ENCODE peak calls at places on chromosomes 7 and 10, in seven cellular contexts. Z is HCT116, R is fibroblast of lung, Q is OCI-LY7, J is H9, Y is hepatocyte, I is astrocyte. G is an unnamed sample.

GRCh38 chr10:80599424-80599847 is 61.7 kb downstream of the SH2D4B start:
- DNase-seq in J (peak), R (peak), Z (peak), I (no peak), Y (peak), Q (peak), G (peak)

GRCh38 chr10:117004238-117004626 is 755 bp downstream of the SHTN1 start:
- DNase-seq in I (no peak), J (no peak), R (no peak), Q (no peak), Z (no peak), Y (no peak), G (no peak)

GRCh38 chr10:125265579-125265955 is 105.2 kb upstream of the CTBP2 start:
- DNase-seq in Q (no peak), Z (no peak), R (no peak), I (peak), Y (no peak), J (no peak), G (no peak)

GRCh38 chr7:2803342-2803692 is 40.8 kb downstream of the GNA12 start:
- DNase-seq in Y (no peak), Q (no peak), I (no peak), R (no peak), Z (no peak), J (no peak), G (no peak)

GRCh38 chr7:149071182-149071635 is 19.3 kb downstream of the ZNF786 start:
- DNase-seq in R (no peak), I (no peak), J (peak), Q (no peak), Y (no peak), Z (no peak), G (no peak)

GRCh38 chr7:35492451-35493175 is 202.3 kb downstream of the HERPUD2 start:
- DNase-seq in R (no peak), Y (no peak), Z (no peak), I (no peak), Q (no peak), J (no peak), G (no peak)

GRCh38 chr7:112427984-112428383 is 22.3 kb upstream of the IFRD1 start:
- DNase-seq in Z (no peak), I (no peak), J (no peak), Y (no peak), R (no peak), Q (no peak), G (no peak)

GRCh38 chr7:30526163-30526562 is 21.5 kb upstream of the GGCT start:
- DNase-seq in Y (no peak), I (no peak), J (peak), Z (no peak), Q (no peak), R (no peak), G (no peak)

GRCh38 chr10:73217628-73218027 is 29.4 kb downstream of the DNAJC9 start:
- DNase-seq in J (no peak), R (no peak), Z (no peak), Q (no peak), I (no peak), Y (no peak), G (no peak)

GRCh38 chr7:65798111-65799075 is 74.5 kb upstream of the VKORC1L1 start:
- DNase-seq in Y (no peak), R (peak), Z (no peak), I (peak), Q (peak), J (no peak), G (no peak)

GRCh38 chr7:23458044-23458443 is 12.2 kb downstream of the IGF2BP3 start:
- DNase-seq in J (no peak), Z (no peak), I (peak), Q (no peak), Y (no peak), R (no peak), G (no peak)

GRCh38 chr10:114874827-114875541 is 53.4 kb downstream of the FHIP2A start:
- DNase-seq in R (peak), J (peak), Y (peak), I (peak), Q (no peak), Z (no peak), G (peak)

GRCh38 chr7:109751241-109751640 is 1181.6 kb downstream of the DNAJB9 start:
- DNase-seq in R (peak), J (no peak), Q (no peak), Y (no peak), Z (peak), I (no peak), G (peak)

GRCh38 chr7:31935671-31936070 is 134.5 kb downstream of the PDE1C start:
- DNase-seq in Z (no peak), R (no peak), Q (no peak), Y (no peak), I (no peak), J (no peak), G (no peak)

GRCh38 chr10:103781329-103782061 is 73.9 kb downstream of the SH3PXD2A start:
- DNase-seq in Z (peak), I (peak), Q (peak), J (no peak), R (peak), Y (peak), G (peak)

GRCh38 chr7:123571684-123572083 is 14.1 kb upstream of the NDUFA5 start:
- DNase-seq in Q (no peak), Y (no peak), R (peak), I (peak), J (no peak), Z (no peak), G (no peak)

GRCh38 chr7:116708861-116709260 is 36.9 kb downstream of the MET start:
- DNase-seq in I (no peak), Y (no peak), Z (no peak), R (no peak), J (no peak), Q (no peak), G (no peak)

GRCh38 chr10:108877130-108877529 is 1046.2 kb downstream of the XPNPEP1 start:
- DNase-seq in I (peak), Q (no peak), Z (no peak), R (no peak), J (no peak), Y (peak), G (no peak)

GRCh38 chr10:132665946-132666732 is 119.8 kb downstream of the NKX6-2 start:
- DNase-seq in J (no peak), Z (no peak), Y (no peak), Q (no peak), I (peak), R (peak), G (no peak)
- H3K4me2 ChIP-seq in J (no peak), Z (peak), Y (no peak), Q (no peak), I (peak), R (peak), G (no peak)

DNA sequence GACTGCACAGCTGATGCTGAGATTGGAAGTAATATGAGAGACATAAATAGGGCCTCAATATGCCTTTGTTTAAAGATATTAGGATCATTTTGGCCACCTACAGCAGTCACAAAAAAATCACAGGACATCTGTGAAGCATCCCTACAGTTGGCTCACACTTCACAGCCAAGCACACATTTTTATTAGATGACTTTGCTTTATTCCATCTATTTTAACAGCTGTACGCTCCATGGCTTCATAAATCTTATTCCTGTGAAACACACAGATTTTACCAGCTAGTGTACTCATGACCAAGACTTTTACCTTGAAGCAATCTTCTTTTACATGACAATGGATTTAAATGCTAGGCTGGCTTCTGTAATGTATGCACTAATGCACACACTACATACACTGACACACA is 254.7 kb upstream of the PITRM1 start:
- DNase-seq in Q (no peak), J (no peak), Y (no peak), I (peak), R (peak), Z (no peak), G (no peak)
- H3K4me2 ChIP-seq in Q (no peak), J (no peak), Y (no peak), I (no peak), R (no peak), Z (no peak), G (no peak)

DNA sequence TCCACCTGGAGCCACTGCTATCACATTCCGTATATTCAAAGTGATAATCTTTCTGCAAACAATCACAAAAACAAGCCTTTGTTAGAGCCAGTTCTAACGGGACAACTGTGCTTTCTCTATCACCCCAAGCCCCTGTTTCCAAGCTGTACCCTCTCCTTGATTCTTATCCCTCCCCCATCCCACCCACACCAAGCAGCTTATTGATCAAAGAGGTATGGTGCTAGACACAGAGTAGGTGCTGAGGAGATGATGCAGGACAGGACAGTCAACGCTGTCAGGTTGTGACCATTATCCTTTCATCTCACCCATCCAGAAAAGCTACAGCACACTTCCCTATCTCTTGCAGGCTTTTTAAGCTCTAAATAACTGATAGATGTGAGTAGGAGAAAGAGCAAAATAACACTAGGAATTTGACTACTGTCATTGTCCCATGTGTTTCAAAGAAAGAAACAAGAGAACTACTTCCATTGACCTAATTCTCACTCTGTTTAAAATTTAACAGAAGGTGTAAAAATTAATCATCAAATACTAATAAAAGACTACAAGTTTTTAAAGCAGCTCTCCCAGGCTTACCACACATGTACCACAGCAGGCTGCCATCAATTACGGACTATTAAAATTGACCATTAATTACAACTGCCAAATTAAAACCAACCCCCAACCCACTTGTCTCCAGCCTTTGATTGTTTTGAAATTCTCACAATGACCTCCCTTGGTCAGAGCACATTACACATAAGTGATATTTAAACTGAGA is 94.3 kb downstream of the ELAPOR2 start:
- DNase-seq in I (no peak), J (no peak), R (no peak), Z (no peak), Y (no peak), Q (no peak), G (no peak)
- H3K4me2 ChIP-seq in I (no peak), J (no peak), R (no peak), Z (no peak), Y (no peak), Q (no peak), G (no peak)

GRCh38 chr7:13908667-13909382 is 80.6 kb downstream of the ETV1 start:
- DNase-seq in Y (no peak), R (peak), J (no peak), Q (no peak), I (peak), Z (peak), G (no peak)
- H3K4me2 ChIP-seq in Y (no peak), R (no peak), J (no peak), Q (no peak), I (no peak), Z (peak), G (no peak)

DNA sequence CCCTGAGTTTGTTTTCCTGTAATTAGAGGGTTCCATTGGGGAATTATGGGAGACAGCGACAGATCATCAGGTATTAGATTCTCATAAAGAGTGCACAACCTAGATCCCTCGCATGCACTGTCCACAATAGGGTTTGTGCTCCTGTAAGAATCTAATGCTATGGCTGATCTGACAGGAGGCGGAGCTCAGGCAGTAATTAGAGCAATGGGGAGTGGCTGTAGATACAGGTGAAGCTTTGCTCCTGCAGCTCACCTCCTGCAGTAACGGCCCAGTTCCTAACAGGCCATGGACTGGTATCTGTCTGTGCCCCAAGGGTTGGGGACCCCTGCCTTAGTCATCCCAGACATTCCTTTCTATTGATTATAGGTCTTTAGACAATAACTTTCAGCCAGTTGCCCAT is 894 bp upstream of the ZSCAN21 start:
- DNase-seq in J (no peak), R (no peak), Q (no peak), Z (no peak), I (no peak), Y (no peak), G (no peak)
- H3K4me2 ChIP-seq in J (no peak), R (no peak), Q (peak), Z (no peak), I (no peak), Y (peak), G (no peak)

DNA sequence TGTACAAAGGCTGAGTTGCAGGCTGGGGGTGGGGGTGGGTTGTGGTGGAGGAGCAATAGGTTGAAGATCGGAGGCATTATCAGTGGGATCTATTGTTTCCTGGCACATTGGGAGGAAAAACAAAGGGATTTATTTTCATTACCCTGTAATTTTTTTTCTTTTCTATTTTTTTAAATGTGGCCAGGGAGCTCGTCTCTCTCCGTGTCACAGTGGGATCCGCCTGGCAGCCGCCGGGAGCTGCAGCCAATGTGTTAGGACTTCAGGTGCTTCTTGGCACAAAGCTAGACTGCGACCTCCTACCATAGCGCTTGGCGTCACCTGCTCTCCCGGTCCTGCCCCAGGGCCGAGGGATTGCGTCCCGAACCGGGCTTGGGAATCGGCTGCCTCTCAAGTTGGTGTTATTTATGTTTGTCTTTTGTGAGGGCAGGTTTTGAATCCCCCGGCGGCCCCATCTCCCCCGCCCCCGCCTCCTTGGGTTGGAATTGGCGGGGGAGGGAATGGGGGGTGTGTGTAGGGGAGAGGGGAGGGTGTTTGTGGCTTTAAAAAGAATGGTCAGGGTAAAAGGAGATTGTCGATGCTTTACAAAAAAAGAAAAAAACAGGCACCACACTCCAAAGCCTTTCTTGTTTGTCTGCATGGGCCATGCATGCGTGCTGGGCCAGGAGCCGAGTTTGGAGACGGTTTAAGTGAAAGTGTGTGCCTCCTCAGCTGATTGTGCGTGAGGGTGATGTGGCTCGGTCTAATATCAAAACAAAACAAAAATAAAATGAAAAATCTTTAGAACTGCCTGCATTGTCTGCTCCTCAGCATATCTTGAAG is 1.0 kb downstream of the PPP1R9A start:
- DNase-seq in Z (peak), J (peak), Q (no peak), I (peak), Y (peak), R (peak), G (peak)
- H3K4me2 ChIP-seq in Z (peak), J (peak), Q (no peak), I (peak), Y (peak), R (peak), G (peak)

GRCh38 chr7:130263130-130263529 is 3.5 kb upstream of the CPA2 start:
- DNase-seq in Q (no peak), R (no peak), I (no peak), J (no peak), Z (no peak), Y (no peak), G (no peak)
- H3K4me2 ChIP-seq in Q (no peak), R (no peak), I (no peak), J (no peak), Z (no peak), Y (no peak), G (no peak)

GRCh38 chr10:97481071-97481470 is 17.2 kb downstream of the MMS19 start:
- DNase-seq in Q (no peak), I (no peak), R (no peak), Y (no peak), Z (no peak), J (no peak), G (no peak)
- H3K4me2 ChIP-seq in Q (no peak), I (no peak), R (no peak), Y (no peak), Z (no peak), J (no peak), G (no peak)

GRCh38 chr10:81696609-81697388 is 178.2 kb upstream of the NRG3 start:
- DNase-seq in Z (no peak), Q (no peak), Y (peak), R (no peak), I (no peak), J (peak), G (no peak)
- H3K4me2 ChIP-seq in Z (no peak), Q (no peak), Y (no peak), R (no peak), I (no peak), J (no peak), G (no peak)